ENCODE peak calls at places on chromosomes 11 and 22, in eight cellular contexts. O, M, W, K, Y, B, C and S are unnamed samples.

GRCh38 chr11:25838918-25839611 is 492.9 kb upstream of the ANO3 start:
- DNase-seq in B (no peak), O (no peak), K (no peak), M (no peak), Y (no peak), C (no peak), W (no peak), S (no peak)

GRCh38 chr11:10543782-10544181 is 2.8 kb upstream of the RNF141 start:
- DNase-seq in C (no peak), Y (no peak), W (no peak), B (no peak), O (no peak), K (no peak), M (no peak), S (no peak)

GRCh38 chr11:61837411-61838005 is 9.4 kb downstream of the FADS2 start:
- DNase-seq in C (no peak), B (no peak), K (no peak), O (no peak), W (no peak), Y (no peak), M (no peak), S (no peak)

GRCh38 chr22:31212783-31213626 is 907 bp downstream of the LIMK2 start:
- DNase-seq in C (no peak), Y (no peak), K (no peak), O (no peak), M (no peak), W (no peak), B (no peak), S (no peak)

GRCh38 chr11:2797181-2797711 is 88.3 kb downstream of the CDKN1C start:
- DNase-seq in M (no peak), W (no peak), O (no peak), C (no peak), K (no peak), Y (no peak), B (no peak), S (peak; percentile 4)

GRCh38 chr22:27642104-27642800 is 159.3 kb downstream of the MN1 start:
- DNase-seq in C (no peak), Y (no peak), M (no peak), K (no peak), O (no peak), W (no peak), B (no peak), S (no peak)

GRCh38 chr11:46686886-46687810 is 13.3 kb downstream of the ARHGAP1 start:
- DNase-seq in C (no peak), O (peak; percentile 72), W (no peak), B (no peak), M (no peak), Y (no peak), K (peak; percentile 17), S (no peak)

GRCh38 chr11:12139144-12139881 is 28.9 kb downstream of the MICAL2 start:
- DNase-seq in Y (no peak), C (no peak), K (peak; percentile 28), B (no peak), O (no peak), M (no peak), W (no peak), S (no peak)

GRCh38 chr22:26887456-26887855 is 230.1 kb downstream of the MIAT start:
- DNase-seq in M (peak; percentile 78), O (peak; percentile 82), C (peak; percentile 81), B (no peak), K (peak; percentile 63), Y (no peak), W (peak; percentile 19), S (no peak)

GRCh38 chr11:82960000-82960778 is 58.7 kb downstream of the DDIAS start:
- DNase-seq in M (no peak), C (no peak), B (no peak), Y (peak; percentile 72), O (no peak), K (no peak), W (no peak), S (no peak)

GRCh38 chr22:32531955-32532818 is 57.6 kb downstream of the FBXO7 start:
- DNase-seq in K (peak; percentile 91), Y (no peak), M (peak; percentile 52), C (peak; percentile 28), W (no peak), O (peak; percentile 98), B (no peak), S (peak; percentile 31)

GRCh38 chr11:85718991-85719807 is 33.2 kb upstream of the CCDC89 start:
- DNase-seq in C (peak; percentile 91), Y (no peak), O (peak; percentile 93), W (no peak), M (no peak), K (peak; percentile 51), B (no peak), S (peak; percentile 24)

GRCh38 chr11:65355776-65356393 is 1.3 kb downstream of the TIGD3 start:
- DNase-seq in B (no peak), Y (no peak), M (no peak), O (peak; percentile 82), K (no peak), C (no peak), W (no peak), S (peak; percentile 56)

GRCh38 chr11:94511932-94512781 is at the start of gene C11orf97:
- DNase-seq in C (no peak), M (peak; percentile 70), Y (peak; percentile 59), K (no peak), B (peak; percentile 50), O (peak; percentile 83), W (no peak), S (peak; percentile 76)

GRCh38 chr22:46070722-46071450 is 79.4 kb upstream of the PPARA start:
- DNase-seq in C (no peak), Y (peak; percentile 53), W (no peak), K (no peak), M (peak; percentile 75), O (peak; percentile 81), B (peak; percentile 62), S (peak; percentile 31)

GRCh38 chr22:50079689-50080465 is 5.3 kb downstream of the MLC1 start:
- DNase-seq in K (no peak), M (no peak), C (no peak), O (peak; percentile 7), B (no peak), Y (no peak), W (no peak), S (no peak)

GRCh38 chr11:30585892-30586250 is 282 bp downstream of the MPPED2 start:
- DNase-seq in B (no peak), M (peak; percentile 71), W (no peak), Y (no peak), K (no peak), C (no peak), O (peak; percentile 52), S (peak; percentile 71)

GRCh38 chr11:1913271-1914060 is 6.0 kb upstream of the TNNT3 start:
- DNase-seq in M (no peak), B (no peak), C (no peak), K (no peak), O (peak; percentile 6), W (no peak), Y (no peak), S (no peak)

GRCh38 chr11:60719406-60719805 is 5.1 kb upstream of the MS4A18 start:
- DNase-seq in K (no peak), O (no peak), B (no peak), M (no peak), W (no peak), C (no peak), Y (no peak), S (no peak)

GRCh38 chr11:68340003-68340767 is 27.8 kb downstream of the LRP5 start:
- DNase-seq in Y (peak; percentile 70), K (no peak), C (no peak), M (no peak), B (no peak), O (no peak), W (no peak), S (no peak)